ENCODE peak calls at places on chromosomes 4 and X, in four cellular contexts. One of them, this sample, is unnamed.

GRCh38 chrX:70485466-70485865 is 40.8 kb downstream of the DLG3 start:
- DNase-seq in GM12892: no peak
- DNase-seq in progenitor cell of endocrine pancreas: no peak
- DNase-seq in H7: no peak
- DNase-seq in this sample: no peak

GRCh38 chr4:37803348-37803973 is 23.0 kb upstream of the PGM2 start:
- DNase-seq in progenitor cell of endocrine pancreas: no peak
- DNase-seq in H7: no peak
- DNase-seq in GM12892: no peak
- DNase-seq in this sample: no peak

GRCh38 chr4:138192113-138192512 is 50.0 kb downstream of the SLC7A11 start:
- DNase-seq in GM12892: no peak
- DNase-seq in H7: no peak
- DNase-seq in progenitor cell of endocrine pancreas: no peak
- DNase-seq in this sample: no peak

GRCh38 chr4:180794352-180794751 is 1448.8 kb upstream of the TENM3 start:
- DNase-seq in GM12892: no peak
- DNase-seq in progenitor cell of endocrine pancreas: no peak
- DNase-seq in H7: no peak
- DNase-seq in this sample: no peak

GRCh38 chr4:118842055-118842454 is 6.1 kb upstream of the SEC24D start:
- DNase-seq in progenitor cell of endocrine pancreas: no peak
- DNase-seq in GM12892: no peak
- DNase-seq in H7: no peak
- DNase-seq in this sample: no peak

GRCh38 chr4:4641661-4642180 is 99.9 kb upstream of the STX18 start:
- DNase-seq in H7: peak; percentile 68
- DNase-seq in GM12892: no peak
- DNase-seq in progenitor cell of endocrine pancreas: no peak
- DNase-seq in this sample: no peak

GRCh38 chrX:103158317-103158621 is 56.6 kb upstream of the BEX4 start:
- DNase-seq in GM12892: no peak
- DNase-seq in progenitor cell of endocrine pancreas: no peak
- DNase-seq in H7: no peak
- DNase-seq in this sample: no peak

GRCh38 chr4:113109106-113109740 is 59.8 kb downstream of the ANK2 start:
- DNase-seq in progenitor cell of endocrine pancreas: no peak
- DNase-seq in H7: no peak
- DNase-seq in GM12892: no peak
- DNase-seq in this sample: no peak

GRCh38 chr4:127503111-127503510 is 129.6 kb upstream of the INTU start:
- DNase-seq in progenitor cell of endocrine pancreas: no peak
- DNase-seq in GM12892: no peak
- DNase-seq in H7: peak; percentile 8
- DNase-seq in this sample: peak; percentile 83

GRCh38 chr4:5133201-5133600 is 81.9 kb downstream of the STK32B start:
- DNase-seq in GM12892: no peak
- DNase-seq in progenitor cell of endocrine pancreas: no peak
- DNase-seq in H7: no peak
- DNase-seq in this sample: no peak

GRCh38 chr4:1172971-1173757 is 781 bp upstream of the SPON2 start:
- DNase-seq in H7: no peak
- DNase-seq in progenitor cell of endocrine pancreas: no peak
- DNase-seq in GM12892: no peak
- DNase-seq in this sample: peak; percentile 70

GRCh38 chr4:153535735-153536494 is 69.8 kb downstream of the TMEM131L start:
- DNase-seq in progenitor cell of endocrine pancreas: no peak
- DNase-seq in GM12892: no peak
- DNase-seq in H7: peak; percentile 78
- DNase-seq in this sample: no peak

GRCh38 chr4:152110780-152111179 is 350.0 kb upstream of the GATB start:
- DNase-seq in H7: no peak
- DNase-seq in GM12892: no peak
- DNase-seq in progenitor cell of endocrine pancreas: no peak
- DNase-seq in this sample: no peak

GRCh38 chr4:164204434-164204833 is 549.5 kb upstream of the SMIM31 start:
- DNase-seq in GM12892: no peak
- DNase-seq in H7: no peak
- DNase-seq in progenitor cell of endocrine pancreas: no peak
- DNase-seq in this sample: no peak

GRCh38 chrX:74195605-74196004 is 108.4 kb upstream of the ZCCHC13 start:
- DNase-seq in H7: no peak
- DNase-seq in progenitor cell of endocrine pancreas: no peak
- DNase-seq in GM12892: no peak
- DNase-seq in this sample: no peak

GRCh38 chrX:119190251-119190651 is 45.8 kb upstream of the PGRMC1 start:
- DNase-seq in progenitor cell of endocrine pancreas: no peak
- DNase-seq in H7: no peak
- DNase-seq in GM12892: no peak
- DNase-seq in this sample: no peak

GRCh38 chr4:148847544-148847943 is 405.3 kb upstream of the NR3C2 start:
- DNase-seq in progenitor cell of endocrine pancreas: no peak
- DNase-seq in H7: no peak
- DNase-seq in GM12892: no peak
- DNase-seq in this sample: no peak

GRCh38 chrX:38803286-38803608 is 2.0 kb downstream of the MID1IP1 start:
- DNase-seq in H7: no peak
- DNase-seq in progenitor cell of endocrine pancreas: no peak
- DNase-seq in GM12892: no peak
- DNase-seq in this sample: no peak

GRCh38 chr4:73718375-73719373 is 21.7 kb upstream of the CXCL8 start:
- DNase-seq in progenitor cell of endocrine pancreas: no peak
- DNase-seq in GM12892: no peak
- DNase-seq in H7: no peak
- DNase-seq in this sample: no peak

GRCh38 chr4:184330008-184330400 is 112.3 kb upstream of the ENPP6 start:
- DNase-seq in progenitor cell of endocrine pancreas: no peak
- DNase-seq in GM12892: no peak
- DNase-seq in H7: no peak
- DNase-seq in this sample: no peak

GRCh38 chr4:100118213-100118612 is 72.1 kb downstream of the DDIT4L start:
- DNase-seq in progenitor cell of endocrine pancreas: no peak
- DNase-seq in GM12892: no peak
- DNase-seq in H7: no peak
- DNase-seq in this sample: no peak

GRCh38 chr4:6109842-6110560 is 90.3 kb downstream of the JAKMIP1 start:
- DNase-seq in progenitor cell of endocrine pancreas: peak; percentile 50
- DNase-seq in GM12892: no peak
- DNase-seq in H7: peak; percentile 89
- DNase-seq in this sample: no peak

GRCh38 chrX:38660395-38661179 is 99.2 kb downstream of the TSPAN7 start:
- DNase-seq in progenitor cell of endocrine pancreas: no peak
- DNase-seq in GM12892: no peak
- DNase-seq in H7: no peak
- DNase-seq in this sample: no peak

GRCh38 chr4:28886934-28887333 is 1833.2 kb upstream of the PCDH7 start:
- DNase-seq in progenitor cell of endocrine pancreas: no peak
- DNase-seq in GM12892: no peak
- DNase-seq in H7: no peak
- DNase-seq in this sample: no peak

GRCh38 chrX:155886409-155886808 is 5.3 kb downstream of the VAMP7 start:
- DNase-seq in H7: no peak
- DNase-seq in GM12892: no peak
- DNase-seq in progenitor cell of endocrine pancreas: no peak
- DNase-seq in this sample: no peak

GRCh38 chr4:56466910-56467283 is 520 bp upstream of the SRP72 start:
- DNase-seq in GM12892: no peak
- DNase-seq in H7: peak; percentile 13
- DNase-seq in progenitor cell of endocrine pancreas: no peak
- DNase-seq in this sample: no peak

GRCh38 chrX:95995600-95995999 is 689.0 kb upstream of the DIAPH2 start:
- DNase-seq in GM12892: no peak
- DNase-seq in progenitor cell of endocrine pancreas: no peak
- DNase-seq in H7: no peak
- DNase-seq in this sample: no peak

GRCh38 chrX:34631826-34632225 is 25.3 kb downstream of the TMEM47 start:
- DNase-seq in GM12892: no peak
- DNase-seq in progenitor cell of endocrine pancreas: no peak
- DNase-seq in H7: no peak
- DNase-seq in this sample: peak; percentile 28

GRCh38 chr4:125317526-125317880 is 2.7 kb downstream of the FAT4 start:
- DNase-seq in GM12892: no peak
- DNase-seq in progenitor cell of endocrine pancreas: peak; percentile 12
- DNase-seq in H7: peak; percentile 51
- DNase-seq in this sample: no peak

GRCh38 chrX:138128025-138128671 is 562.2 kb downstream of the ZIC3 start:
- DNase-seq in GM12892: peak; percentile 1
- DNase-seq in H7: peak; percentile 8
- DNase-seq in progenitor cell of endocrine pancreas: no peak
- DNase-seq in this sample: no peak

GRCh38 chr4:121070696-121071639 is 1.4 kb downstream of the NDNF start:
- DNase-seq in progenitor cell of endocrine pancreas: peak; percentile 49
- DNase-seq in GM12892: no peak
- DNase-seq in H7: peak; percentile 73
- DNase-seq in this sample: no peak

This sample was measured in smooth muscle cell of the brain vasculature.